ENCODE peak calls at places on chromosomes 13 and 19, in five cellular contexts. U is A549, D is K562, G is GM12878, B is HepG2. W is an unnamed sample.

GRCh38 chr13:90943961-90944360 is 403.5 kb upstream of the MIR17HG start:
- DNase-seq in U (no peak), D (no peak), G (no peak), B (no peak), W (no peak)

GRCh38 chr13:54787754-54788153 is 1759.1 kb downstream of the OLFM4 start:
- DNase-seq in U (no peak), D (no peak), G (no peak), B (no peak), W (no peak)

GRCh38 chr19:17436094-17436873 is 12.2 kb downstream of the TMEM221 start:
- DNase-seq in U (no peak), D (no peak), G (no peak), B (no peak), W (no peak)

GRCh38 chr19:41476583-41476982 is 33.6 kb downstream of the ERICH4 start:
- DNase-seq in U (no peak), D (no peak), G (no peak), B (no peak), W (no peak)

GRCh38 chr19:8305798-8306197 is 2.4 kb downstream of the CD320 start:
- DNase-seq in U (no peak), D (no peak), G (no peak), B (no peak), W (peak; percentile 5)

GRCh38 chr13:107124730-107125129 is 556.8 kb upstream of the ARGLU1 start:
- DNase-seq in U (no peak), D (no peak), G (no peak), B (no peak), W (no peak)

GRCh38 chr19:38162632-38163031 is 61.4 kb downstream of the DPF1 start:
- DNase-seq in U (peak; percentile 70), D (no peak), G (no peak), B (no peak), W (no peak)

GRCh38 chr19:14772467-14772866 is 5.9 kb downstream of the ADGRE2 start:
- DNase-seq in U (no peak), D (no peak), G (no peak), B (no peak), W (no peak)

GRCh38 chr19:10852941-10853340 is 4.7 kb downstream of the C19orf38 start:
- DNase-seq in U (no peak), D (no peak), G (no peak), B (no peak), W (no peak)

GRCh38 chr13:43203781-43204180 is 180.4 kb downstream of the DNAJC15 start:
- DNase-seq in U (no peak), D (no peak), G (no peak), B (no peak), W (no peak)

GRCh38 chr13:80957019-80957650 is 616.2 kb upstream of the SPRY2 start:
- DNase-seq in U (no peak), D (no peak), G (no peak), B (peak; percentile 6), W (no peak)

GRCh38 chr19:38713227-38713649 is 31.0 kb downstream of the CAPN12 start:
- DNase-seq in U (no peak), D (no peak), G (no peak), B (no peak), W (no peak)

GRCh38 chr19:18915639-18916038 is 3.5 kb downstream of the COPE start:
- DNase-seq in U (peak; percentile 68), D (no peak), G (no peak), B (peak; percentile 54), W (peak; percentile 66)

GRCh38 chr13:33204130-33204927 is 81.2 kb downstream of the STARD13 start:
- DNase-seq in U (no peak), D (no peak), G (peak; percentile 78), B (no peak), W (no peak)

GRCh38 chr19:2722541-2723344 is 1.6 kb upstream of the DIRAS1 start:
- DNase-seq in U (peak; percentile 58), D (peak; percentile 65), G (no peak), B (no peak), W (no peak)

GRCh38 chr19:39448271-39448670 is 2.9 kb downstream of the SUPT5H start:
- DNase-seq in U (no peak), D (no peak), G (no peak), B (no peak), W (no peak)

GRCh38 chr19:35119578-35119977 is 4.0 kb downstream of the FXYD3 start:
- DNase-seq in U (no peak), D (no peak), G (no peak), B (no peak), W (no peak)

GRCh38 chr13:55602784-55603183 is 1537.9 kb upstream of the PRR20A start:
- DNase-seq in U (no peak), D (no peak), G (no peak), B (no peak), W (no peak)

GRCh38 chr13:44972956-44973581 is 16.2 kb downstream of the NUFIP1 start:
- DNase-seq in U (peak; percentile 10), D (no peak), G (no peak), B (peak; percentile 36), W (no peak)

GRCh38 chr19:20247016-20247683 is 80.1 kb downstream of the ZNF486 start:
- DNase-seq in U (no peak), D (no peak), G (no peak), B (no peak), W (peak; percentile 69)

GRCh38 chr19:42313840-42314755 is 989 bp downstream of the TMEM145 start:
- DNase-seq in U (no peak), D (no peak), G (no peak), B (no peak), W (no peak)

GRCh38 chr13:103178986-103179695 is 112.9 kb upstream of the SLC10A2 start:
- DNase-seq in U (no peak), D (no peak), G (peak; percentile 46), B (no peak), W (no peak)

GRCh38 chr19:38183227-38183914 is 40.7 kb downstream of the DPF1 start:
- DNase-seq in U (no peak), D (peak; percentile 89), G (no peak), B (no peak), W (peak; percentile 85)

GRCh38 chr19:35247526-35248309 is 1.1 kb upstream of the LSR start:
- DNase-seq in U (peak; percentile 64), D (peak; percentile 81), G (peak; percentile 46), B (peak; percentile 87), W (peak; percentile 96)

GRCh38 chr19:41449079-41449864 is 6.3 kb downstream of the ERICH4 start:
- DNase-seq in U (peak; percentile 84), D (peak; percentile 92), G (no peak), B (peak; percentile 59), W (peak; percentile 89)

GRCh38 chr19:44891016-44891882 is at the start of gene TOMM40:
- DNase-seq in U (peak; percentile 100), D (no peak), G (no peak), B (peak; percentile 99), W (peak; percentile 65)

GRCh38 chr13:28872427-28873176 is 52.5 kb downstream of the MTUS2 start:
- DNase-seq in U (no peak), D (no peak), G (no peak), B (no peak), W (no peak)

GRCh38 chr13:109448629-109449028 is 337.8 kb downstream of the IRS2 start:
- DNase-seq in U (no peak), D (no peak), G (no peak), B (no peak), W (no peak)

GRCh38 chr13:72634859-72635258 is 92.6 kb downstream of the MZT1 start:
- DNase-seq in U (no peak), D (no peak), G (no peak), B (no peak), W (no peak)

GRCh38 chr13:98869408-98870090 is 108.3 kb downstream of the DOCK9 start:
- DNase-seq in U (peak; percentile 6), D (peak; percentile 10), G (no peak), B (no peak), W (no peak)
- TF ChIP-seq ESRRA in U (no peak), D (no peak), G (no peak), B (no peak), W (no peak)

GRCh38 chr19:47456721-47457478 is 14.8 kb downstream of the SLC8A2 start:
- DNase-seq in U (no peak), D (no peak), G (no peak), B (no peak), W (no peak)
- TF ChIP-seq ESRRA in U (no peak), D (no peak), G (no peak), B (no peak), W (no peak)

GRCh38 chr13:64746845-64747244 is 2483.3 kb downstream of the PCDH9 start:
- DNase-seq in U (no peak), D (no peak), G (no peak), B (no peak), W (no peak)

GRCh38 chr13:64753606-64754005 is 2476.5 kb downstream of the PCDH9 start:
- DNase-seq in U (no peak), D (no peak), G (no peak), B (no peak), W (no peak)

GRCh38 chr13:64749301-64749700 is 2480.8 kb downstream of the PCDH9 start:
- DNase-seq in U (no peak), D (no peak), G (no peak), B (no peak), W (no peak)
- TF ChIP-seq ESRRA in U (no peak), D (no peak), G (no peak), B (no peak), W (no peak)

GRCh38 chr19:3932931-3933810 is at the start of gene NMRK2:
- DNase-seq in U (no peak), D (peak; percentile 37), G (no peak), B (no peak), W (peak; percentile 78)
- TF ChIP-seq ESRRA in U (no peak), D (no peak), G (no peak), B (no peak), W (no peak)